ENCODE peak calls at places on chromosomes 11 and 22, in four cellular contexts. O, C, Y and T are unnamed samples.

GRCh38 chr11:132161538-132161937 is 791.1 kb downstream of the NTM start:
- DNase-seq in O (no peak), C (no peak), Y (no peak), T (no peak)

GRCh38 chr11:113663567-113663966 is 42.5 kb downstream of the TMPRSS5 start:
- DNase-seq in O (no peak), C (no peak), Y (no peak), T (no peak)

GRCh38 chr22:30637701-30638114 is 2.1 kb downstream of the SLC35E4 start:
- DNase-seq in O (no peak), C (no peak), Y (no peak), T (no peak)

GRCh38 chr11:76237914-76238313 is 31.6 kb upstream of the WNT11 start:
- DNase-seq in O (no peak), C (no peak), Y (no peak), T (no peak)

GRCh38 chr11:8384199-8384821 is 120.6 kb upstream of the LMO1 start:
- DNase-seq in O (peak; percentile 35), C (no peak), Y (no peak), T (no peak)

GRCh38 chr11:1569251-1569780 is 2.8 kb downstream of the DUSP8 start:
- DNase-seq in O (peak; percentile 85), C (no peak), Y (no peak), T (no peak)

GRCh38 chr22:44615602-44616180 is 86.3 kb upstream of the PRR5 start:
- DNase-seq in O (no peak), C (no peak), Y (no peak), T (no peak)

GRCh38 chr22:38250642-38251354 is 22.0 kb downstream of the TMEM184B start:
- DNase-seq in O (no peak), C (no peak), Y (no peak), T (no peak)

GRCh38 chr22:33906954-33907353 is 13.3 kb downstream of the LARGE1 start:
- DNase-seq in O (no peak), C (no peak), Y (no peak), T (no peak)

GRCh38 chr22:19065929-19066328 is 56.3 kb downstream of the DGCR2 start:
- DNase-seq in O (no peak), C (no peak), Y (no peak), T (no peak)

GRCh38 chr11:117039270-117039669 is 59.0 kb downstream of the SIK3 start:
- DNase-seq in O (no peak), C (no peak), Y (no peak), T (no peak)

GRCh38 chr22:39381009-39381755 is 18.4 kb upstream of the TAB1 start:
- DNase-seq in O (no peak), C (no peak), Y (no peak), T (no peak)

GRCh38 chr11:85663080-85663729 is 1.7 kb downstream of the CREBZF start:
- DNase-seq in O (no peak), C (no peak), Y (peak; percentile 27), T (no peak)

GRCh38 chr22:34410111-34410510 is 489.8 kb upstream of the LARGE1 start:
- DNase-seq in O (no peak), C (no peak), Y (no peak), T (no peak)

GRCh38 chr22:46422896-46423295 is 87.4 kb downstream of the TRMU start:
- DNase-seq in O (no peak), C (no peak), Y (no peak), T (peak; percentile 8)

GRCh38 chr11:110022548-110022947 is 70.6 kb upstream of the ZC3H12C start:
- DNase-seq in O (no peak), C (no peak), Y (no peak), T (peak; percentile 44)

GRCh38 chr11:57903441-57904123 is 120.1 kb upstream of the OR9Q1 start:
- DNase-seq in O (peak; percentile 82), C (no peak), Y (no peak), T (no peak)

GRCh38 chr22:23225724-23226496 is 45.6 kb downstream of the BCR start:
- DNase-seq in O (peak; percentile 80), C (no peak), Y (peak; percentile 46), T (no peak)

GRCh38 chr11:91104237-91104636 is 881.4 kb upstream of the CHORDC1 start:
- DNase-seq in O (no peak), C (no peak), Y (no peak), T (no peak)

GRCh38 chr11:68021167-68021787 is 9.2 kb upstream of the NDUFS8 start:
- DNase-seq in O (peak; percentile 76), C (no peak), Y (no peak), T (no peak)

GRCh38 chr11:1359556-1359955 is 30.2 kb upstream of the BRSK2 start:
- DNase-seq in O (no peak), C (no peak), Y (no peak), T (no peak)

GRCh38 chr11:118524757-118525465 is 2.4 kb upstream of the TTC36 start:
- DNase-seq in O (no peak), C (no peak), Y (no peak), T (no peak)

GRCh38 chr11:76665172-76665571 is 5.4 kb downstream of the LRRC32 start:
- DNase-seq in O (no peak), C (no peak), Y (no peak), T (no peak)

GRCh38 chr22:30234786-30235470 is 11.6 kb downstream of the LIF start:
- DNase-seq in O (no peak), C (no peak), Y (peak; percentile 22), T (no peak)

GRCh38 chr11:28834877-28835276 is 726.7 kb downstream of the METTL15 start:
- DNase-seq in O (no peak), C (no peak), Y (no peak), T (no peak)

GRCh38 chr11:97729546-97730272 is 1291.0 kb upstream of the CNTN5 start:
- DNase-seq in O (no peak), C (no peak), Y (no peak), T (no peak)

GRCh38 chr11:131724436-131724995 is 354.1 kb downstream of the NTM start:
- DNase-seq in O (no peak), C (no peak), Y (no peak), T (no peak)

GRCh38 chr11:66218846-66219620 is 49.4 kb upstream of the RAB1B start:
- DNase-seq in O (no peak), C (no peak), Y (no peak), T (no peak)

GRCh38 chr11:58003036-58003435 is 20.6 kb upstream of the OR9Q1 start:
- DNase-seq in O (no peak), C (no peak), Y (no peak), T (no peak)

GRCh38 chr11:73556966-73557365 is 40.9 kb downstream of the FAM168A start:
- DNase-seq in O (no peak), C (no peak), Y (no peak), T (no peak)

GRCh38 chr11:67563354-67564114 is 20.1 kb upstream of the GSTP1 start:
- DNase-seq in O (no peak), C (no peak), Y (no peak), T (no peak)

GRCh38 chr11:80958966-80959365 is 1518.1 kb upstream of the TENM4 start:
- DNase-seq in O (no peak), C (no peak), Y (no peak), T (no peak)

GRCh38 chr11:2277933-2278523 is 7.6 kb upstream of the ASCL2 start:
- DNase-seq in O (no peak), C (no peak), Y (no peak), T (no peak)

GRCh38 chr22:49212002-49212401 is 615.7 kb downstream of the BRD1 start:
- DNase-seq in O (no peak), C (no peak), Y (no peak), T (no peak)